ENCODE peak calls at places on chromosomes 3 and 15, in six cellular contexts. Y is A549, G is GM12865, V is B cell, U is OCI-LY7, J is HFFc6. X is an unnamed sample.

GRCh38 chr3:104564045-104564643 is 802.6 kb upstream of the ALCAM start:
- DNase-seq in U (peak), V (peak), G (peak), J (peak), Y (peak), X (no peak)

GRCh38 chr3:12372762-12373280 is 84.0 kb downstream of the PPARG start:
- DNase-seq in Y (no peak), U (no peak), G (no peak), V (no peak), J (no peak), X (no peak)

GRCh38 chr3:53921296-53921695 is 29.6 kb upstream of the SELENOK start:
- DNase-seq in Y (peak), U (peak), V (no peak), G (peak), J (peak), X (peak)

GRCh38 chr3:160935413-160936095 is 169.6 kb downstream of the B3GALNT1 start:
- DNase-seq in J (no peak), U (no peak), Y (no peak), V (no peak), G (no peak), X (no peak)

GRCh38 chr15:61879219-61879618 is 181.0 kb downstream of the VPS13C start:
- DNase-seq in J (no peak), V (no peak), Y (no peak), G (no peak), U (no peak), X (no peak)

GRCh38 chr3:54240-54639 is 142.3 kb upstream of the CHL1 start:
- DNase-seq in J (no peak), U (no peak), Y (peak), G (no peak), V (no peak), X (no peak)

GRCh38 chr3:166071-166470 is 30.5 kb upstream of the CHL1 start:
- DNase-seq in Y (no peak), G (no peak), U (no peak), J (no peak), V (no peak), X (no peak)

GRCh38 chr15:39102431-39102830 is 478.4 kb upstream of the THBS1 start:
- DNase-seq in G (no peak), Y (no peak), J (peak), V (no peak), U (no peak), X (no peak)

GRCh38 chr15:101272584-101272983 is 4.7 kb downstream of the SELENOS start:
- DNase-seq in Y (no peak), U (no peak), G (no peak), V (no peak), J (no peak), X (no peak)

GRCh38 chr15:71808311-71809020 is 1.9 kb upstream of the NR2E3 start:
- DNase-seq in J (no peak), U (no peak), V (no peak), Y (no peak), G (no peak), X (no peak)

GRCh38 chr3:13397316-13397715 is 22.8 kb downstream of the NUP210 start:
- DNase-seq in U (no peak), G (no peak), V (no peak), Y (no peak), J (no peak), X (no peak)

GRCh38 chr3:24780992-24781391 is 286.3 kb upstream of the THRB start:
- DNase-seq in J (no peak), U (no peak), V (no peak), Y (no peak), G (no peak), X (no peak)

GRCh38 chr3:123286308-123287023 is 84.7 kb downstream of the SEC22A start:
- DNase-seq in V (peak), J (peak), Y (peak), U (peak), G (peak), X (peak)

GRCh38 chr15:90004671-90005070 is 3.5 kb downstream of the ZNF710 start:
- DNase-seq in V (no peak), Y (peak), U (no peak), J (peak), G (peak), X (no peak)

GRCh38 chr15:67955256-67955655 is 98.9 kb upstream of the PIAS1 start:
- DNase-seq in G (no peak), J (no peak), V (no peak), Y (no peak), U (no peak), X (no peak)

GRCh38 chr15:71313806-71314205 is 198.5 kb downstream of the THSD4 start:
- DNase-seq in Y (no peak), G (no peak), J (peak), U (no peak), V (no peak), X (no peak)

GRCh38 chr3:125300416-125300815 is 74.7 kb downstream of the ZNF148 start:
- DNase-seq in Y (no peak), V (no peak), J (peak), U (no peak), G (no peak), X (no peak)

GRCh38 chr15:68615301-68615700 is 36.5 kb downstream of the CORO2B start:
- DNase-seq in V (no peak), J (no peak), G (no peak), Y (no peak), U (no peak), X (no peak)

GRCh38 chr15:57878573-57878972 is 172.1 kb downstream of the POLR2M start:
- DNase-seq in U (no peak), J (peak), V (no peak), G (no peak), Y (no peak), X (no peak)

GRCh38 chr3:159839561-159840379 is 148.9 kb upstream of the IL12A start:
- DNase-seq in U (no peak), Y (no peak), G (no peak), V (peak), J (no peak), X (peak)

GRCh38 chr15:46710561-46710960 is 1006.7 kb upstream of the SEMA6D start:
- DNase-seq in G (no peak), J (no peak), Y (no peak), U (no peak), V (no peak), X (no peak)

GRCh38 chr15:71160976-71161375 is 45.7 kb downstream of the THSD4 start:
- DNase-seq in V (no peak), G (no peak), Y (no peak), J (no peak), U (no peak), X (no peak)

GRCh38 chr15:46408312-46408711 is 773.5 kb downstream of the SQOR start:
- DNase-seq in Y (no peak), G (no peak), U (no peak), V (no peak), J (no peak), X (no peak)

GRCh38 chr3:73784647-73785420 is 160.1 kb upstream of the PDZRN3 start:
- DNase-seq in U (no peak), Y (no peak), J (peak), V (no peak), G (no peak), X (no peak)

GRCh38 chr3:124529826-124530571 is 200.3 kb upstream of the UMPS start:
- DNase-seq in J (no peak), U (no peak), G (no peak), V (no peak), Y (peak), X (no peak)

GRCh38 chr3:110608566-110608965 is 463.1 kb upstream of the NECTIN3 start:
- DNase-seq in U (no peak), J (peak), V (no peak), G (no peak), Y (no peak), X (no peak)

GRCh38 chr15:68843425-68844311 is 23.0 kb upstream of the ANP32A start:
- DNase-seq in J (no peak), U (peak), Y (no peak), V (peak), G (no peak), X (peak)

GRCh38 chr15:56199038-56199437 is 44.6 kb downstream of the RFX7 start:
- DNase-seq in Y (no peak), U (no peak), V (no peak), G (peak), J (no peak), X (peak)

GRCh38 chr3:113695426-113695817 is 1.0 kb downstream of the USF3 start:
- DNase-seq in V (no peak), J (peak), G (peak), U (peak), Y (no peak), X (peak)

GRCh38 chr15:31357148-31357547 is 30.5 kb downstream of the KLF13 start:
- DNase-seq in V (peak), J (no peak), G (peak), Y (no peak), U (peak), X (peak)

GRCh38 chr3:196969001-196969659 is 497 bp upstream of the PIGZ start:
- DNase-seq in Y (no peak), U (peak), J (no peak), V (peak), G (peak), X (peak)

GRCh38 chr3:143686638-143687197 is 161.6 kb downstream of the SLC9A9 start:
- DNase-seq in V (no peak), J (no peak), G (no peak), Y (no peak), U (no peak), X (no peak)

GRCh38 chr3:72891053-72891855 is 3.4 kb downstream of the GXYLT2 start:
- DNase-seq in Y (no peak), V (no peak), J (peak), G (no peak), U (no peak), X (no peak)

GRCh38 chr3:97882975-97883598 is 61.3 kb downstream of the CRYBG3 start:
- DNase-seq in Y (peak), V (no peak), G (no peak), U (no peak), J (peak), X (no peak)

GRCh38 chr3:50297896-50298725 is 1.1 kb downstream of the HYAL3 start:
- DNase-seq in Y (no peak), J (no peak), G (peak), V (peak), U (no peak), X (no peak)
- TF ChIP-seq CTCF in Y (no peak), J (peak), G (no peak), V (no peak), U (no peak), X (no peak)

DNA sequence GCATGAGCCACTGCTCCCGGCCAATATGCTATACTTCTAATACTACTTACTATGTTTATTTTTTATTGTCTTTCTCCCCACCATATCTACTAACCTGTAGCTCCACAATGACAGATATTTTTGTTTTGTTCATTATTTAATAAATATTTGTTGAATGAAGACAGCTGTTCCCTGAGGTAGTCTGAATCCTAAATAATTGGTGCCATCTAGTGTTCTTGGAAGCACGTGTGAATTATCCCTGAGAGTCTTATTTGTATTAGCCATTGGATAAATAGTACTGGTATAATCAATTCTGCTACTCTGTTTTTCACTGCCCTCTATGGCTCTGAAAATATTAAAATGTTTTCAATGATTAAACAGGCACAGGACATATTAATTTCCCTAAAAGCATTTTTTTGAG is 5.6 kb upstream of the APPL1 start:
- DNase-seq in G (no peak), V (no peak), U (no peak), Y (peak), J (peak), X (no peak)
- TF ChIP-seq CTCF in G (no peak), V (no peak), U (peak), Y (peak), J (peak), X (no peak)

GRCh38 chr3:129625071-129625874 is 18.8 kb upstream of the PLXND1 start:
- DNase-seq in U (no peak), Y (no peak), J (no peak), V (no peak), G (no peak), X (peak)
- TF ChIP-seq CTCF in U (peak), Y (no peak), J (peak), V (no peak), G (no peak), X (no peak)

GRCh38 chr3:45929042-45929679 is 14.1 kb upstream of the CXCR6 start:
- DNase-seq in V (peak), U (peak), J (peak), G (peak), Y (peak), X (peak)
- TF ChIP-seq CTCF in V (peak), U (peak), J (peak), G (peak), Y (peak), X (peak)

GRCh38 chr3:127690106-127690505 is 17.4 kb downstream of the ABTB1 start:
- DNase-seq in U (no peak), Y (peak), V (no peak), G (no peak), J (peak), X (no peak)

GRCh38 chr3:127691494-127691893 is 18.7 kb downstream of the ABTB1 start:
- DNase-seq in J (no peak), V (no peak), G (no peak), Y (no peak), U (no peak), X (no peak)

GRCh38 chr3:127689266-127689860 is 16.6 kb downstream of the ABTB1 start:
- DNase-seq in Y (no peak), V (no peak), G (no peak), U (no peak), J (no peak), X (no peak)

GRCh38 chr3:127691974-127692373 is 19.2 kb downstream of the ABTB1 start:
- DNase-seq in G (no peak), J (no peak), V (no peak), U (no peak), Y (no peak), X (no peak)

GRCh38 chr3:127690823-127691452 is 18.2 kb downstream of the ABTB1 start:
- DNase-seq in U (no peak), G (peak), V (no peak), Y (peak), J (peak), X (no peak)
- TF ChIP-seq CTCF in U (peak), G (peak), V (no peak), Y (peak), J (peak), X (no peak)